ENCODE peak calls at places on chromosomes 2 and 18, in four cellular contexts. One of them, this sample, is unnamed. For H3K36me3, the result is how much of the 10 kb centered on the place peaks cover.

GRCh38 chr2:48107326-48107925 is 201.1 kb upstream of the FBXO11 start:
- DNase-seq in SK-N-SH: no peak
- DNase-seq in IMR-90: peak
- DNase-seq in HCT116: peak
- DNase-seq in this sample: peak

GRCh38 chr2:170485254-170485653 is 229.9 kb upstream of the SP5 start:
- DNase-seq in HCT116: no peak
- DNase-seq in SK-N-SH: no peak
- DNase-seq in IMR-90: no peak
- DNase-seq in this sample: peak

GRCh38 chr2:66596229-66596628 is 161.3 kb downstream of the MEIS1 start:
- DNase-seq in SK-N-SH: no peak
- DNase-seq in HCT116: no peak
- DNase-seq in IMR-90: peak
- DNase-seq in this sample: no peak

GRCh38 chr2:237195396-237196119 is 109.9 kb downstream of the COPS8 start:
- DNase-seq in SK-N-SH: no peak
- DNase-seq in HCT116: no peak
- DNase-seq in IMR-90: no peak
- DNase-seq in this sample: no peak

GRCh38 chr2:220779918-220780317 is 792.2 kb downstream of the EPHA4 start:
- DNase-seq in HCT116: no peak
- DNase-seq in SK-N-SH: no peak
- DNase-seq in IMR-90: peak
- DNase-seq in this sample: no peak

GRCh38 chr2:177682006-177682405 is 289.4 kb downstream of the AGPS start:
- DNase-seq in SK-N-SH: no peak
- DNase-seq in HCT116: no peak
- DNase-seq in IMR-90: no peak
- DNase-seq in this sample: no peak

GRCh38 chr18:23616258-23616657 is 30.0 kb upstream of the NPC1 start:
- DNase-seq in IMR-90: no peak
- DNase-seq in SK-N-SH: no peak
- DNase-seq in HCT116: no peak
- DNase-seq in this sample: no peak

GRCh38 chr18:63258749-63259580 is 60.6 kb downstream of the BCL2 start:
- DNase-seq in IMR-90: no peak
- DNase-seq in HCT116: no peak
- DNase-seq in SK-N-SH: peak
- DNase-seq in this sample: no peak

GRCh38 chr2:230765611-230766300 is 53.1 kb downstream of the CAB39 start:
- DNase-seq in SK-N-SH: no peak
- DNase-seq in HCT116: no peak
- DNase-seq in IMR-90: no peak
- DNase-seq in this sample: no peak

GRCh38 chr2:166996465-166996864 is 108.2 kb downstream of the XIRP2 start:
- DNase-seq in SK-N-SH: no peak
- DNase-seq in HCT116: no peak
- DNase-seq in IMR-90: no peak
- DNase-seq in this sample: no peak

GRCh38 chr2:72166281-72166680 is 18.6 kb upstream of the CYP26B1 start:
- DNase-seq in IMR-90: peak
- DNase-seq in HCT116: no peak
- DNase-seq in SK-N-SH: no peak
- DNase-seq in this sample: no peak

GRCh38 chr2:157898591-157898996 is 22.5 kb upstream of the ACVR1 start:
- DNase-seq in IMR-90: peak
- DNase-seq in HCT116: peak
- DNase-seq in SK-N-SH: no peak
- DNase-seq in this sample: no peak

GRCh38 chr18:908631-909621 is 4.3 kb downstream of the ADCYAP1 start:
- DNase-seq in IMR-90: no peak
- DNase-seq in SK-N-SH: peak
- DNase-seq in HCT116: no peak
- DNase-seq in this sample: no peak

GRCh38 chr18:3179430-3180089 is 40.2 kb downstream of the MYOM1 start:
- DNase-seq in HCT116: no peak
- DNase-seq in IMR-90: no peak
- DNase-seq in SK-N-SH: no peak
- DNase-seq in this sample: no peak

GRCh38 chr2:112957511-112957910 is 20.3 kb upstream of the IL36G start:
- DNase-seq in IMR-90: no peak
- DNase-seq in HCT116: no peak
- DNase-seq in SK-N-SH: no peak
- DNase-seq in this sample: no peak

GRCh38 chr2:135074216-135074615 is 22.1 kb downstream of the RAB3GAP1 start:
- DNase-seq in SK-N-SH: no peak
- DNase-seq in HCT116: no peak
- DNase-seq in IMR-90: no peak
- DNase-seq in this sample: no peak

GRCh38 chr18:56919190-56919589 is 227.7 kb upstream of the BOD1L2 start:
- DNase-seq in IMR-90: no peak
- DNase-seq in HCT116: no peak
- DNase-seq in SK-N-SH: no peak
- DNase-seq in this sample: no peak
- TF ChIP-seq RAD21 in IMR-90: no peak
- TF ChIP-seq RAD21 in HCT116: no peak
- TF ChIP-seq RAD21 in SK-N-SH: no peak
- TF ChIP-seq RAD21 in this sample: no peak

GRCh38 chr2:27776097-27776496 is 4.6 kb downstream of the MRPL33 start:
- DNase-seq in SK-N-SH: no peak
- DNase-seq in HCT116: no peak
- DNase-seq in IMR-90: peak
- DNase-seq in this sample: no peak

GRCh38 chr2:27773959-27774358 is 2.4 kb downstream of the MRPL33 start:
- DNase-seq in SK-N-SH: no peak
- DNase-seq in IMR-90: no peak
- DNase-seq in HCT116: no peak
- DNase-seq in this sample: no peak

GRCh38 chr2:27772804-27773203 is 1.3 kb downstream of the MRPL33 start:
- DNase-seq in IMR-90: peak
- DNase-seq in SK-N-SH: no peak
- DNase-seq in HCT116: no peak
- DNase-seq in this sample: no peak

GRCh38 chr2:27779417-27780055 is 8.0 kb downstream of the MRPL33 start:
- DNase-seq in HCT116: no peak
- DNase-seq in IMR-90: no peak
- DNase-seq in SK-N-SH: no peak
- DNase-seq in this sample: no peak

DNA sequence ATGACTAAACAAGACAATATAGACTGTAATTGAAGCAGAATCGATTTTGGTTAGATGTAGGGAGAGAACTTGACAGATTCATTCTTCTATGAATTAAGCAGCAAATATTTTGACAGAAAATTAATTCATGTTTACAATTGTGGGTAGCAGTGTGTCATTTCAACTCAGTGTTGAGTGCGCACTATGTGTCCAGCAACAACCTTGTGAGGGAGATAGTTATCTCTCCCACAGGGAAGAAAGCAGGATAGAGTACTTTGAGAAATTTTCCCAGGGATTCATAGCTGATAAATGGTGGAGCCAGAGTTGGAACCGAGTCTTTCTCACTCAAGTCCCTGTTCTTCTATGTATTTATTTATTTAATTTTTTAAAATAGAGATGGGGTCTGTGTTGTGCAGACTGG is 5.2 kb downstream of the MRPL33 start:
- DNase-seq in IMR-90: no peak
- DNase-seq in SK-N-SH: no peak
- DNase-seq in HCT116: no peak
- DNase-seq in this sample: no peak
- H3K36me3 ChIP-seq in IMR-90: under half
- H3K36me3 ChIP-seq in SK-N-SH: half or more
- H3K36me3 ChIP-seq in HCT116: under half
- H3K36me3 ChIP-seq in this sample: under half

GRCh38 chr2:240432820-240433801 is 2.4 kb upstream of the GPC1 start:
- DNase-seq in HCT116: no peak
- DNase-seq in SK-N-SH: no peak
- DNase-seq in IMR-90: no peak
- DNase-seq in this sample: no peak
- TF ChIP-seq RAD21 in HCT116: no peak
- TF ChIP-seq RAD21 in SK-N-SH: no peak
- TF ChIP-seq RAD21 in IMR-90: no peak
- TF ChIP-seq RAD21 in this sample: no peak

DNA sequence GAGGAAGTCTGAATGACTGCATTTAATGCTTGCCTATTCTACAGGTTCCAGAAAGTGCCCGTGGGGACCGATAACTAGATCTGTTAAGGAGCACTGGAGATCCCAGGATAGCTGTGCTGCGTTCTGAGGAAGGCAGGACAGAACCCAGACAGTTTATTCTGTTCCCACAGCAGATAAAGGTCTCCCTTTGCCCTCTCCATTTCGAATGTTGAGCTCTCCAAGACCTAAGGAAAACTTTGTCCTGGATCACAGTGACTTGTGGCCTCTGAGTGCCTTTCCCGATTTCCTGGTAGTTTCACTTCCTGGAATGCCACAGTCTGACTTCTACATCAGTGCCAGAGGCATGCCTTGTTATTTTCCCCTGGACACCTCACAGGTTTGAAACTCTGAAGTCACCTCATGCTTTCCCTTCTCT is 50.1 kb upstream of the ZFP36L2 start:
- DNase-seq in IMR-90: no peak
- DNase-seq in SK-N-SH: peak
- DNase-seq in HCT116: no peak
- DNase-seq in this sample: no peak
- H3K36me3 ChIP-seq in IMR-90: under half
- H3K36me3 ChIP-seq in SK-N-SH: under half
- H3K36me3 ChIP-seq in HCT116: under half
- H3K36me3 ChIP-seq in this sample: under half

DNA sequence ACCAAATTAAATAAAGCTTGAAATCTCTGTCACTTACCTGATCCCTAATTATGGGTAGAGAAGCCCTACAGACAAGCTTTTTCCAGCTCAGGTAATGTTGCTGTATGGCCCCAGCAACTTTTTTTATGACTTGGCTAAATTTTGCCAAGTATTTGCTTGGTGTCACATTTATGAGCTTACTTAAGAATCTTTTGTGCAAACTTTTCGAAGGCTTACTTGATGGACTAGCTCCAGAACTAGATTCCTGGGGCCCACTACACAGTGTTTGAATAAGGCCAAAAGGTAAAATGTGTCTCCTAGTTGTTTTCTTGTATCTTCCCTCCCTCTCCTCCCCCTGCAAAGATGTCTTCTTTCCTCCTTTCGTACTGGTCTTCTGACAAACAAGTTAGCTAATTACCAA is 257.9 kb downstream of the OSR1 start:
- DNase-seq in IMR-90: no peak
- DNase-seq in SK-N-SH: no peak
- DNase-seq in HCT116: no peak
- DNase-seq in this sample: no peak
- TF ChIP-seq RAD21 in IMR-90: no peak
- TF ChIP-seq RAD21 in SK-N-SH: no peak
- TF ChIP-seq RAD21 in HCT116: no peak
- TF ChIP-seq RAD21 in this sample: no peak

DNA sequence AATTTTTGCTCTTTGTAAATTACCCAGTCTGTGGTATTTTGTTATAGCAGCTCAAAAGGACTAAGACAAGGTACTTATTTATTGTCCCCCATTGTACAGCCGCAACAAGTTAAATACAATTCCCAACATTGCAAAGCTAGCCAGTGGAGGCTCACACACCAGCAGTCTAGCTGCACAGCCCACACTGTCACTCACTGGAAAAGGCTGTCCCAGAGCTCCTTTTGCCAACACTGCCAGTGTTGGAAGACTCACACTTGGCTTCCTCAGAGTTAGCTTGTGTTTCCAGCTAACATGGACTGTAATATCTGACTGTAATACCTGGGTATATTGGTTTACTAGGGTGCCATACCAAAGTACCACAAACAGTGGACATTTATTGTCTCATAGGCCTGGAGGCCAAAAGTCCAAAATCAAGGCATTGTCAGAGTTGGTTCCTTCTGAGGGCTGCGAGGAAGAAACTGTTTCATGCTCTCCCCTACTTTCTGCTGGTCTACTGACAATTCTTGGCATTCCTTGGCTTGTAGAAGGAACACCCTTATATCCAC is 6.6 kb upstream of the DYM start:
- DNase-seq in IMR-90: no peak
- DNase-seq in SK-N-SH: no peak
- DNase-seq in HCT116: no peak
- DNase-seq in this sample: no peak
- H3K36me3 ChIP-seq in IMR-90: under half
- H3K36me3 ChIP-seq in SK-N-SH: under half
- H3K36me3 ChIP-seq in HCT116: under half
- H3K36me3 ChIP-seq in this sample: under half

GRCh38 chr18:59846814-59847490 is 52.8 kb upstream of the PMAIP1 start:
- DNase-seq in HCT116: no peak
- DNase-seq in IMR-90: peak
- DNase-seq in SK-N-SH: no peak
- DNase-seq in this sample: no peak
- TF ChIP-seq RAD21 in HCT116: no peak
- TF ChIP-seq RAD21 in IMR-90: no peak
- TF ChIP-seq RAD21 in SK-N-SH: no peak
- TF ChIP-seq RAD21 in this sample: no peak

DNA sequence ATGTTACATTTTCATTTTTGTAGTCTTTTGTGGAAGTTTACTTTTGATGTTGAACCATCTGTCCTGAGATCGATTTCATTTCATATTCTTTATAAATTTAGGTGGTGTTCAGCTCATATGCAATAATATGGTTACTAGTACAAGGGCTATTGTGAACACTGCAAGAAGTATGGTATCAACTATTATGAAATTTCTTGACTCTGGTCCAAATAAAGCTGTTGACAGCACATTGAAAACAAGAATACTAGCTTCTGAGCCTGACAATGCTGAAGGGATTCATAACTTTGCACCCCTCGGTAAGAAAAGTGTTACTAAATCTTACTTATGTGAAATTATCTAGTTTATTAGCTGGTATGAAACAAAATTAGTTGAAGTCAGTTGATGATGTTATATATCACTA is 124.9 kb upstream of the TTC27 start:
- DNase-seq in IMR-90: no peak
- DNase-seq in HCT116: no peak
- DNase-seq in SK-N-SH: no peak
- DNase-seq in this sample: no peak
- H3K36me3 ChIP-seq in IMR-90: under half
- H3K36me3 ChIP-seq in HCT116: under half
- H3K36me3 ChIP-seq in SK-N-SH: half or more
- H3K36me3 ChIP-seq in this sample: half or more

This sample was measured in HepG2.